ENCODE peak calls at places on chromosome 13, in seven cellular contexts. C is NCI-H1694; D is psoas muscle; U is effector CD4-positive, alpha-beta T cell; G is activated T-helper 1 cell treated with anti-CD3 and anti-CD28 coated beads, Interleukin-12 subunit alpha, Interleukin-12 subunit beta, Interleukin-2, Interleukin-4 antibody, amounts not matched to agents 30 ng/mL and 10 ng/mL and 1 ng/mL, durations not matched to agents 14 hours and 24 hours and 36 hours; K is CD8-positive, alpha-beta memory T cell; T is SK-N-SH. A is an unnamed sample.

GRCh38 chr13:77696863-77697207 is 652 bp upstream of the SLAIN1 start:
- DNase-seq in U (no peak), G (no peak), T (no peak), C (peak), D (no peak), K (no peak), A (no peak)

GRCh38 chr13:94703721-94704314 is 8.5 kb downstream of the SOX21 start:
- DNase-seq in G (no peak), C (no peak), T (peak), K (no peak), D (no peak), U (no peak), A (no peak)

GRCh38 chr13:31174018-31174417 is 12.3 kb upstream of the HSPH1 start:
- DNase-seq in G (no peak), U (no peak), K (no peak), D (no peak), C (no peak), T (no peak), A (no peak)

GRCh38 chr13:39108746-39109145 is 70.5 kb downstream of the NHLRC3 start:
- DNase-seq in U (no peak), C (no peak), D (no peak), K (no peak), T (no peak), G (no peak), A (no peak)

GRCh38 chr13:21894703-21895699 is 224.1 kb downstream of the FGF9 start:
- DNase-seq in G (no peak), C (no peak), T (no peak), K (no peak), U (no peak), D (no peak), A (no peak)

GRCh38 chr13:54928071-54928470 is 1899.5 kb downstream of the OLFM4 start:
- DNase-seq in K (no peak), D (no peak), C (no peak), U (no peak), T (no peak), G (no peak), A (no peak)

GRCh38 chr13:46179576-46180368 is 2.2 kb downstream of the LCP1 start:
- DNase-seq in G (peak), T (no peak), U (peak), D (peak), C (no peak), K (peak), A (no peak)

GRCh38 chr13:75372517-75372916 is 109.5 kb downstream of the TBC1D4 start:
- DNase-seq in K (peak), G (no peak), U (no peak), C (peak), D (no peak), T (peak), A (no peak)

GRCh38 chr13:24606486-24607170 is 73.6 kb upstream of the ATP12A start:
- DNase-seq in C (no peak), G (no peak), K (no peak), T (peak), D (no peak), U (no peak), A (no peak)

GRCh38 chr13:48975926-48976676 is 389 bp downstream of the FNDC3A start:
- DNase-seq in K (peak), G (peak), T (peak), C (peak), D (peak), U (peak), A (peak)

GRCh38 chr13:63307239-63307638 is 1891.6 kb upstream of the PCDH20 start:
- DNase-seq in C (no peak), K (no peak), D (no peak), G (no peak), U (no peak), T (no peak), A (no peak)

GRCh38 chr13:49690133-49690989 is 925 bp downstream of the EBPL start:
- DNase-seq in D (no peak), K (no peak), T (peak), U (no peak), G (no peak), C (peak), A (no peak)